ENCODE peak calls at places on chromosomes 4 and X, in eight cellular contexts. M is cardiac fibroblast, O is fibroblast of lung, H is endothelial cell of umbilical vein, E is MCF 10A, R is HCT116, C is lower lobe of right lung, W is AG10803. V is an unnamed sample.
A peak's percentile ranks its signal among the peaks of the same experiment; 100 is the strongest.

GRCh38 chr4:149409186-149410056 is 406.2 kb downstream of the IQCM start:
- DNase-seq in M (peak; percentile 88), O (peak; percentile 84), H (no peak), E (peak; percentile 88), R (peak; percentile 57), C (no peak), W (peak; percentile 94), V (peak; percentile 58)

GRCh38 chr4:47913858-47914218 is 545 bp downstream of the NFXL1 start:
- DNase-seq in M (no peak), O (no peak), H (no peak), E (no peak), R (no peak), C (peak; percentile 63), W (no peak), V (no peak)

GRCh38 chr4:64713256-64713840 is 304.1 kb upstream of the TECRL start:
- DNase-seq in M (peak; percentile 56), O (peak; percentile 0), H (peak; percentile 17), E (peak; percentile 37), R (no peak), C (no peak), W (peak; percentile 24), V (peak; percentile 45)

GRCh38 chr4:147822128-147822527 is 90.2 kb downstream of the ARHGAP10 start:
- DNase-seq in M (peak; percentile 84), O (peak; percentile 89), H (peak; percentile 37), E (peak; percentile 99), R (no peak), C (peak; percentile 86), W (peak; percentile 90), V (peak; percentile 95)

GRCh38 chr4:119170195-119170594 is 34.6 kb downstream of the MYOZ2 start:
- DNase-seq in M (no peak), O (no peak), H (no peak), E (no peak), R (no peak), C (no peak), W (no peak), V (no peak)

GRCh38 chrX:283115-283845 is 2.1 kb downstream of the PLCXD1 start:
- DNase-seq in M (peak; percentile 89), O (peak; percentile 86), H (peak; percentile 89), E (peak; percentile 89), R (peak; percentile 60), C (peak; percentile 93), W (peak; percentile 78), V (peak; percentile 92)

GRCh38 chr4:180058731-180059215 is 2184.4 kb upstream of the TENM3 start:
- DNase-seq in M (peak; percentile 31), O (peak; percentile 78), H (no peak), E (peak; percentile 74), R (no peak), C (peak; percentile 47), W (peak; percentile 12), V (peak; percentile 16)

GRCh38 chrX:8139713-8140112 is 31.4 kb downstream of the VCX2 start:
- DNase-seq in M (peak; percentile 4), O (peak; percentile 16), H (no peak), E (peak; percentile 56), R (no peak), C (peak; percentile 31), W (no peak), V (peak; percentile 15)

GRCh38 chr4:89913623-89914022 is 19.0 kb downstream of the MMRN1 start:
- DNase-seq in M (no peak), O (no peak), H (no peak), E (no peak), R (no peak), C (no peak), W (no peak), V (no peak)

GRCh38 chrX:22300130-22300529 is 27.4 kb downstream of the CBLL2 start:
- DNase-seq in M (peak; percentile 54), O (peak; percentile 78), H (peak; percentile 44), E (peak; percentile 57), R (peak; percentile 45), C (no peak), W (peak; percentile 74), V (peak; percentile 74)

GRCh38 chrX:1592128-1592862 is 891 bp downstream of the AKAP17A start:
- DNase-seq in M (peak; percentile 36), O (peak; percentile 12), H (peak; percentile 52), E (peak; percentile 5), R (no peak), C (no peak), W (no peak), V (peak; percentile 60)

GRCh38 chr4:15665738-15666365 is 10.7 kb upstream of the FBXL5 start:
- DNase-seq in M (peak; percentile 87), O (no peak), H (peak; percentile 60), E (peak; percentile 96), R (peak; percentile 63), C (no peak), W (no peak), V (peak; percentile 61)

GRCh38 chr4:73259552-73260140 is 1.0 kb upstream of the ANKRD17 start:
- DNase-seq in M (peak; percentile 56), O (no peak), H (no peak), E (no peak), R (no peak), C (no peak), W (peak; percentile 36), V (no peak)

GRCh38 chr4:182074842-182075241 is 168.4 kb upstream of the TENM3 start:
- DNase-seq in M (no peak), O (no peak), H (no peak), E (no peak), R (no peak), C (no peak), W (peak; percentile 42), V (peak; percentile 25)

GRCh38 chr4:173367285-173367684 is 3.5 kb upstream of the SAP30 start:
- DNase-seq in M (peak; percentile 59), O (peak; percentile 9), H (peak; percentile 84), E (peak; percentile 47), R (no peak), C (no peak), W (no peak), V (peak; percentile 35)

GRCh38 chrX:120274145-120274544 is 23.5 kb downstream of the ZBTB33 start:
- DNase-seq in M (no peak), O (no peak), H (no peak), E (no peak), R (no peak), C (no peak), W (no peak), V (no peak)

GRCh38 chr4:76198411-76199237 is 15.0 kb downstream of the SCARB2 start:
- DNase-seq in M (peak; percentile 93), O (peak; percentile 93), H (peak; percentile 95), E (peak; percentile 73), R (no peak), C (peak; percentile 54), W (peak; percentile 83), V (peak; percentile 87)

GRCh38 chr4:2827071-2827873 is 16.4 kb upstream of the ADD1 start:
- DNase-seq in M (no peak), O (no peak), H (no peak), E (no peak), R (no peak), C (peak; percentile 31), W (no peak), V (no peak)

GRCh38 chr4:55736605-55737183 is 82.9 kb upstream of the EXOC1L start:
- DNase-seq in M (peak; percentile 47), O (peak; percentile 19), H (peak; percentile 23), E (peak; percentile 27), R (peak; percentile 23), C (no peak), W (no peak), V (peak; percentile 36)

GRCh38 chrX:4253092-4253491 is 539.6 kb upstream of the PRKX start:
- DNase-seq in M (no peak), O (no peak), H (no peak), E (no peak), R (no peak), C (no peak), W (no peak), V (no peak)

DNA sequence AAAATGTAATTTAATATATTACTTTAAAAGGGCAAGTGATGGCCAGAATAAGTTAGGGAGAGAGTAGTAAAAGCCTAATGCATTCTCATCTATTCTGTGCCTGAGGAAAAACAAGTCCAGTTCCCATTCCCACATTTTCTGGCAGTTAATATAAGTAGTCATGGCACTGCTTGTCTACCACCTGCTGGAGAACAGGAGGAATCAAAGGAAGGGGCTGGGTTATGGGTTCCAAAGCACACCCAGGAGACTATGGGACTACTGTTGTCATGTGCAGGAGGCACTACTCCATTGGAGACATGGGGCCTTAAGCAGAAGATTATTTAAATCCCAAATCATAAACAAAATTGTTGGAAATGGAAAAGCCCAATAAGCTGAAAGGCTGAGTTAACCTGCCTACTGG is 2618.6 kb downstream of the ARAP2 start:
- DNase-seq in M (no peak), O (peak; percentile 3), H (no peak), E (peak; percentile 18), R (peak; percentile 12), C (no peak), W (no peak), V (peak; percentile 5)
- TF ChIP-seq CTCF in M (no peak), O (no peak), H (no peak), E (no peak), R (peak; percentile 32), C (no peak), W (no peak), V (peak; percentile 20)

DNA sequence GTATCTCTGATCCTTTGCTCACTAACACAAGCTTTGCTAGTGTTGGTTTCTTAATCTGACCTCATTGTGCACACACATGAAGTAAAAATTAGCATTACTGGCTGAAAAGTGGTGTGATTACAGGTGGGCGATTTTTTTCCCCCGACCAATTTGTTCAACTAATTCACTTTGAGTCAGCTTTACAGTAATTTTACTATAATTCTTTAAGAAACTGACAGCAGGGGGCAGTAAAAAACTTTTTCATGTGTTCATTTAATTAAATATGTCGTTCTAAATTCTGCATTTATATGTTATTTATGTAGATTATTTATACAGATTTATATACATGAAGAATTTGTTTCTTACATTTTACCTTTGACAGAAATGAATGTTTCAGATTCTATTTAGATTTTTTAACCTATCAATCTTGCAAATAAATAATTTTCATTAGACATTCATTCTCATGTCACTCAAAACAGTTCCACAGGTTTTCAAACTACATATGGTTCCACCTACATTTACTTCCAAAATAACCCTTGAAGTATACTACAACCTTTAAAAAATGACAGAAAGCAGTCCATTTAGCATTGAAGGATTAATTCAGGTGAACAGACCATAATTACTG is 17.5 kb downstream of the PALLD start:
- DNase-seq in M (peak; percentile 75), O (peak; percentile 70), H (peak; percentile 65), E (peak; percentile 69), R (no peak), C (no peak), W (peak; percentile 39), V (peak; percentile 65)
- TF ChIP-seq CTCF in M (peak; percentile 15), O (no peak), H (no peak), E (peak; percentile 33), R (peak; percentile 22), C (peak; percentile 47), W (peak; percentile 46), V (peak; percentile 40)

DNA sequence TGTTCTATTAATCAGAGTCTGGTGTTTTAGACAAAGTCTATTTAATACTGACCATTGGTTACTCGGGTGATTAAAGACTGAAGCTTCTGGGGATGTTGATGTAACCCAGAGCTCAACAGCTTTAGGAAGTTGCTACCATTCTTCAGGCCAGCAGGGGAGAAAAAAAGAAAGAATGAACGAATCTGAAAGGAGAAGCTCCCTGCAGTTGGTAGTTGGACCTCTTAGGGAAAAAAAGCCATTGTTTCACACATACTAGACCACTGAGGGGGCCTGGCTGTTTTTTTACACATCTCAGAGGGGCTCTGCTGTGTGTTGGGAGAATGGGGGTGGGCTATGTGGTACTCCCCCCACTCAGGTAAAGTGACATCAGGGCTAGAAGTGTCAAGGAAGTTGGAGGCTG is 378.9 kb downstream of the KCNIP4 start:
- DNase-seq in M (no peak), O (no peak), H (no peak), E (no peak), R (no peak), C (no peak), W (no peak), V (peak; percentile 8)
- TF ChIP-seq CTCF in M (no peak), O (no peak), H (no peak), E (no peak), R (no peak), C (no peak), W (no peak), V (no peak)

GRCh38 chr4:156109943-156110925 is 156.6 kb upstream of the CTSO start:
- DNase-seq in M (peak; percentile 84), O (no peak), H (peak; percentile 6), E (peak; percentile 81), R (no peak), C (no peak), W (peak; percentile 66), V (peak; percentile 70)
- TF ChIP-seq CTCF in M (peak; percentile 58), O (no peak), H (no peak), E (peak; percentile 19), R (peak; percentile 55), C (no peak), W (peak; percentile 37), V (peak; percentile 54)

V was measured in choroid plexus epithelial cell.